ENCODE peak calls at places on chromosomes 2 and 18, in five cellular contexts. N is fibroblast of lung, Q is BJ, Y is kidney epithelial cell, C is heart left ventricle. M is an unnamed sample.

GRCh38 chr2:240436626-240437180 is 1.2 kb downstream of the GPC1 start:
- DNase-seq in N (peak; percentile 49), Q (no peak), Y (no peak), C (peak; percentile 37), M (no peak)

GRCh38 chr2:21256006-21256405 is 132.2 kb downstream of the TDRD15 start:
- DNase-seq in N (no peak), Q (no peak), Y (peak; percentile 48), C (peak; percentile 52), M (no peak)

GRCh38 chr2:26590960-26591618 is 50.1 kb downstream of the CIB4 start:
- DNase-seq in N (no peak), Q (no peak), Y (no peak), C (no peak), M (no peak)

GRCh38 chr2:198315791-198316190 is 511.4 kb downstream of the PLCL1 start:
- DNase-seq in N (no peak), Q (no peak), Y (no peak), C (no peak), M (no peak)

GRCh38 chr18:69215151-69215550 is 185.5 kb upstream of the DOK6 start:
- DNase-seq in N (no peak), Q (no peak), Y (no peak), C (no peak), M (no peak)

GRCh38 chr2:150931447-150931846 is 330.2 kb downstream of the RBM43 start:
- DNase-seq in N (no peak), Q (no peak), Y (no peak), C (no peak), M (peak; percentile 51)

GRCh38 chr2:234444888-234445287 is 52.0 kb downstream of the ARL4C start:
- DNase-seq in N (peak; percentile 98), Q (peak; percentile 85), Y (peak; percentile 58), C (no peak), M (no peak)

GRCh38 chr18:57833441-57834101 is 30.5 kb upstream of the ATP8B1 start:
- DNase-seq in N (peak; percentile 61), Q (no peak), Y (no peak), C (no peak), M (no peak)

GRCh38 chr2:33765122-33765521 is 166.0 kb upstream of the FAM98A start:
- DNase-seq in N (no peak), Q (no peak), Y (no peak), C (no peak), M (peak; percentile 41)

GRCh38 chr2:3243804-3244203 is 133.8 kb downstream of the EIPR1 start:
- DNase-seq in N (no peak), Q (no peak), Y (no peak), C (no peak), M (no peak)

GRCh38 chr2:23707096-23707495 is 219.8 kb downstream of the ATAD2B start:
- DNase-seq in N (no peak), Q (no peak), Y (no peak), C (no peak), M (no peak)

GRCh38 chr2:238688197-238689153 is 159.4 kb upstream of the TWIST2 start:
- DNase-seq in N (peak; percentile 16), Q (no peak), Y (no peak), C (no peak), M (no peak)

GRCh38 chr2:217887841-217888665 is 114.7 kb downstream of the TNS1 start:
- DNase-seq in N (peak; percentile 59), Q (no peak), Y (no peak), C (peak; percentile 91), M (no peak)

GRCh38 chr18:22549260-22549937 is 131.7 kb upstream of the CTAGE1 start:
- DNase-seq in N (no peak), Q (no peak), Y (no peak), C (peak; percentile 43), M (no peak)

GRCh38 chr2:237910576-237911362 is 51.3 kb downstream of the RAMP1 start:
- DNase-seq in N (no peak), Q (no peak), Y (no peak), C (no peak), M (no peak)

GRCh38 chr2:96085541-96086355 is 30.6 kb downstream of the ADRA2B start:
- DNase-seq in N (no peak), Q (no peak), Y (no peak), C (peak; percentile 21), M (no peak)

GRCh38 chr2:204452464-204453023 is 92.7 kb upstream of the PARD3B start:
- DNase-seq in N (peak; percentile 99), Q (peak; percentile 100), Y (peak; percentile 99), C (peak; percentile 42), M (peak; percentile 77)

GRCh38 chr2:63776382-63776781 is 65.3 kb upstream of the UGP2 start:
- DNase-seq in N (no peak), Q (no peak), Y (no peak), C (no peak), M (no peak)

GRCh38 chr2:161436411-161436810 is 20.3 kb downstream of the TBR1 start:
- DNase-seq in N (peak; percentile 94), Q (peak; percentile 23), Y (no peak), C (no peak), M (no peak)

GRCh38 chr2:17538022-17538843 is 2.3 kb upstream of the VSNL1 start:
- DNase-seq in N (no peak), Q (no peak), Y (no peak), C (no peak), M (no peak)

GRCh38 chr2:136113767-136114070 is 4.2 kb downstream of the CXCR4 start:
- DNase-seq in N (no peak), Q (no peak), Y (no peak), C (no peak), M (no peak)

GRCh38 chr2:136114392-136114791 is 3.6 kb downstream of the CXCR4 start:
- DNase-seq in N (no peak), Q (no peak), Y (no peak), C (no peak), M (no peak)

GRCh38 chr2:136112949-136113766 is 4.8 kb downstream of the CXCR4 start:
- DNase-seq in N (no peak), Q (no peak), Y (no peak), C (no peak), M (no peak)

GRCh38 chr2:136110528-136110927 is 7.4 kb downstream of the CXCR4 start:
- DNase-seq in N (no peak), Q (no peak), Y (no peak), C (no peak), M (no peak)

GRCh38 chr2:136112317-136112891 is 5.5 kb downstream of the CXCR4 start:
- DNase-seq in N (no peak), Q (no peak), Y (no peak), C (no peak), M (no peak)
- H3K27me3 ChIP-seq in N (peaks cover 17% of the 10 kb centered on the region), Q (peaks cover 15% of the 10 kb centered on the region), Y (peaks cover 23% of the 10 kb centered on the region), C (peaks cover 6% of the 10 kb centered on the region), M (no peaks in the 10 kb centered on the region)

GRCh38 chr2:60581461-60582282 is 28.2 kb upstream of the BCL11A start:
- DNase-seq in N (peak; percentile 30), Q (no peak), Y (no peak), C (peak; percentile 59), M (peak; percentile 60)
- H3K27me3 ChIP-seq in N (peaks cover 7% of the 10 kb centered on the region), Q (peaks cover 3% of the 10 kb centered on the region), Y (peaks cover 8% of the 10 kb centered on the region), C (peaks cover 22% of the 10 kb centered on the region), M (peaks cover 2% of the 10 kb centered on the region)

GRCh38 chr18:5627756-5628511 is 84.1 kb upstream of the EPB41L3 start:
- DNase-seq in N (no peak), Q (no peak), Y (no peak), C (no peak), M (no peak)
- H3K27me3 ChIP-seq in N (peaks cover 15% of the 10 kb centered on the region), Q (peaks cover 6% of the 10 kb centered on the region), Y (peaks cover 7% of the 10 kb centered on the region), C (peaks cover 56% of the 10 kb centered on the region), M (peaks cover 75% of the 10 kb centered on the region)

GRCh38 chr18:44915661-44916060 is 235.0 kb downstream of the SETBP1 start:
- DNase-seq in N (no peak), Q (no peak), Y (no peak), C (no peak), M (no peak)
- H3K27me3 ChIP-seq in N (no peaks in the 10 kb centered on the region), Q (peaks cover 3% of the 10 kb centered on the region), Y (no peaks in the 10 kb centered on the region), C (no peaks in the 10 kb centered on the region), M (no peaks in the 10 kb centered on the region)

GRCh38 chr2:222294996-222295367 is 3.8 kb downstream of the PAX3 start:
- DNase-seq in N (no peak), Q (no peak), Y (no peak), C (no peak), M (no peak)
- H3K27me3 ChIP-seq in N (peaks cover 87% of the 10 kb centered on the region), Q (no peaks in the 10 kb centered on the region), Y (peaks cover 99% of the 10 kb centered on the region), C (peaks cover 98% of the 10 kb centered on the region), M (peaks cover 97% of the 10 kb centered on the region)

M was measured in neuronal stem cell.